ENCODE peak calls at places on chromosomes 13 and 19, in five cellular contexts. F is tibial nerve, H is upper lobe of left lung, R is lower lobe of right lung, U is uterus. W is an unnamed sample.

GRCh38 chr13:25406377-25406776 is 34.6 kb downstream of the ATP8A2 start:
- DNase-seq in F (no peak), H (no peak), R (no peak), U (no peak), W (no peak)

GRCh38 chr19:2015611-2015950 is at the start of gene BTBD2:
- DNase-seq in F (peak; percentile 52), H (no peak), R (peak; percentile 51), U (peak; percentile 60), W (no peak)

GRCh38 chr13:109715902-109716301 is 70.5 kb downstream of the IRS2 start:
- DNase-seq in F (peak; percentile 53), H (no peak), R (no peak), U (no peak), W (no peak)

GRCh38 chr13:32045963-32046785 is 14.6 kb downstream of the FRY start:
- DNase-seq in F (peak; percentile 67), H (no peak), R (no peak), U (no peak), W (no peak)

GRCh38 chr19:54041969-54042606 is 21.6 kb downstream of the VSTM1 start:
- DNase-seq in F (no peak), H (no peak), R (no peak), U (no peak), W (no peak)

GRCh38 chr19:19064098-19064722 is 416 bp downstream of the SLC25A42 start:
- DNase-seq in F (no peak), H (no peak), R (no peak), U (no peak), W (no peak)

GRCh38 chr13:111975539-111976473 is 91.1 kb upstream of the SOX1 start:
- DNase-seq in F (no peak), H (peak; percentile 69), R (no peak), U (no peak), W (no peak)

GRCh38 chr13:79723462-79724116 is 242.6 kb downstream of the NDFIP2 start:
- DNase-seq in F (no peak), H (no peak), R (no peak), U (no peak), W (peak; percentile 36)

GRCh38 chr13:50916701-50917184 is 7.2 kb downstream of the RNASEH2B start:
- DNase-seq in F (no peak), H (no peak), R (peak; percentile 50), U (no peak), W (peak; percentile 51)

GRCh38 chr13:110340812-110341444 is 33.8 kb downstream of the COL4A2 start:
- DNase-seq in F (peak; percentile 34), H (no peak), R (peak; percentile 73), U (peak; percentile 91), W (peak; percentile 97)

GRCh38 chr19:49389406-49389805 is 1.4 kb downstream of the KASH5 start:
- DNase-seq in F (no peak), H (peak; percentile 72), R (no peak), U (no peak), W (no peak)

GRCh38 chr13:19782049-19782726 is 557 bp downstream of the PSPC1 start:
- DNase-seq in F (peak; percentile 36), H (peak; percentile 91), R (peak; percentile 80), U (peak; percentile 41), W (peak; percentile 79)

GRCh38 chr19:33678796-33679195 is 57.0 kb downstream of the CHST8 start:
- DNase-seq in F (no peak), H (no peak), R (no peak), U (no peak), W (no peak)

GRCh38 chr19:932647-933552 is 7.1 kb downstream of the ARID3A start:
- DNase-seq in F (peak; percentile 64), H (peak; percentile 88), R (peak; percentile 75), U (peak; percentile 81), W (no peak)

GRCh38 chr19:45767881-45768643 is 990 bp downstream of the SIX5 start:
- DNase-seq in F (peak; percentile 53), H (peak; percentile 93), R (peak; percentile 81), U (peak; percentile 77), W (peak; percentile 86)

GRCh38 chr13:27965740-27966640 is 3.1 kb downstream of the CDX2 start:
- DNase-seq in F (no peak), H (no peak), R (no peak), U (no peak), W (no peak)

GRCh38 chr19:31882709-31883108 is 462.7 kb upstream of the ZNF507 start:
- DNase-seq in F (no peak), H (no peak), R (no peak), U (no peak), W (no peak)

GRCh38 chr19:3296034-3296433 is 70.3 kb upstream of the NFIC start:
- DNase-seq in F (no peak), H (no peak), R (no peak), U (no peak), W (no peak)

GRCh38 chr19:45428385-45429231 is 4.9 kb upstream of the ERCC1 start:
- DNase-seq in F (no peak), H (peak; percentile 90), R (peak; percentile 52), U (peak; percentile 70), W (peak; percentile 95)

GRCh38 chr13:23960566-23961156 is 63.4 kb upstream of the C1QTNF9B start:
- DNase-seq in F (peak; percentile 14), H (no peak), R (no peak), U (no peak), W (no peak)

GRCh38 chr19:4971424-4971793 is 2.5 kb downstream of the KDM4B start:
- DNase-seq in F (no peak), H (no peak), R (no peak), U (no peak), W (peak; percentile 76)

GRCh38 chr13:61339054-61339621 is 76.5 kb downstream of the PCDH20 start:
- DNase-seq in F (no peak), H (peak; percentile 76), R (no peak), U (no peak), W (no peak)

GRCh38 chr19:52936151-52936957 is 13.1 kb upstream of the ZNF888 start:
- DNase-seq in F (no peak), H (no peak), R (no peak), U (no peak), W (no peak)

GRCh38 chr19:15979293-15979692 is 30.5 kb downstream of the OR10H4 start:
- DNase-seq in F (no peak), H (no peak), R (no peak), U (no peak), W (no peak)

GRCh38 chr13:37884026-37884425 is 14.5 kb upstream of the TRPC4 start:
- DNase-seq in F (no peak), H (no peak), R (no peak), U (no peak), W (no peak)

GRCh38 chr13:34931572-34931971 is 10.5 kb upstream of the NBEA start:
- DNase-seq in F (no peak), H (no peak), R (no peak), U (no peak), W (no peak)

GRCh38 chr13:110555601-110556223 is 5.8 kb downstream of the RAB20 start:
- DNase-seq in F (no peak), H (no peak), R (no peak), U (no peak), W (peak; percentile 64)

GRCh38 chr19:17846146-17846545 is 1.6 kb downstream of the JAK3 start:
- DNase-seq in F (no peak), H (no peak), R (no peak), U (no peak), W (no peak)

GRCh38 chr13:54033323-54033861 is 1004.8 kb downstream of the OLFM4 start:
- DNase-seq in F (no peak), H (no peak), R (no peak), U (no peak), W (no peak)

GRCh38 chr13:23621316-23621645 is 51.1 kb downstream of the TNFRSF19 start:
- DNase-seq in F (no peak), H (no peak), R (no peak), U (no peak), W (no peak)

GRCh38 chr19:7307590-7308218 is 13.5 kb upstream of the INSR start:
- DNase-seq in F (no peak), H (no peak), R (no peak), U (no peak), W (no peak)

GRCh38 chr19:7301525-7301924 is 7.3 kb upstream of the INSR start:
- DNase-seq in F (no peak), H (no peak), R (no peak), U (no peak), W (no peak)

GRCh38 chr19:7303470-7303869 is 9.3 kb upstream of the INSR start:
- DNase-seq in F (no peak), H (no peak), R (no peak), U (no peak), W (no peak)

GRCh38 chr19:7304200-7304599 is 10.0 kb upstream of the INSR start:
- DNase-seq in F (no peak), H (no peak), R (no peak), U (no peak), W (peak; percentile 31)
- H3K4me1 ChIP-seq in F (no peaks in the 10 kb centered on the region), H (no peaks in the 10 kb centered on the region), R (no peaks in the 10 kb centered on the region), U (no peaks in the 10 kb centered on the region), W (no peaks in the 10 kb centered on the region)

GRCh38 chr19:21587117-21587461 is 81.7 kb downstream of the ZNF429 start:
- DNase-seq in F (no peak), H (no peak), R (no peak), U (no peak), W (no peak)
- H3K4me3 ChIP-seq in F (peak overlapping the region; percentile 46), H (peak overlapping the region; percentile 63), R (peak overlapping the region; percentile 64), U (peak overlapping the region; percentile 48), W (peak overlapping the region; percentile 21)

DNA sequence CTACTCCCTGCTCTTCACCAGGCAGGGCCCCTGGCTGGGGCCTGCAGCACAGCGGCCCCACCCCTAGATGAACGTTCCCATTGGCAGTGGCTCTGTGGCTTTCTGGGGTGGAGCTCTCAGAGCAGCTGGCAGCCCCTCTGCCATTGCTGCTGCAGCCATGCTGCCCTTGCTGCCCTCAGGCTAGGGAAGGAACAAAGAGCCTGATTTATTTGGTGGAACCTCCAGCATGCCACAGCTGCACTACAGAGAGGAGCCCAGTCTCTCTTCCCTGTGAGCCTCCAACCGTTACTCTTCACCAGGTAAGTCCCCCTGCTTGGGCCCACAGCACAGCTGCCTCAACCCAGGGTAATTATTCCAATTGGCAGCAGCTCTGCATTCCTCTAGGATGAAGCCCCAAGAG is 5.7 kb downstream of the SIGLEC6 start:
- DNase-seq in F (no peak), H (no peak), R (no peak), U (no peak), W (no peak)
- H3K9me3 ChIP-seq in F (no peaks in the 10 kb centered on the region), H (no peaks in the 10 kb centered on the region), R (no peaks in the 10 kb centered on the region), U (no peaks in the 10 kb centered on the region), W (no peaks in the 10 kb centered on the region)

GRCh38 chr19:42121036-42121621 is 11.1 kb downstream of the POU2F2 start:
- DNase-seq in F (no peak), H (no peak), R (no peak), U (no peak), W (no peak)
- H3K4me1 ChIP-seq in F (no peaks in the 10 kb centered on the region), H (peaks cover 16% of the 10 kb centered on the region), R (peaks cover 7% of the 10 kb centered on the region), U (no peaks in the 10 kb centered on the region), W (no peaks in the 10 kb centered on the region)

W was measured in aorta.